ENCODE peak calls at places on chromosomes 2 and 18, in four cellular contexts. One of them, this sample, is unnamed.

GRCh38 chr2:179020156-179020750 is 29.7 kb downstream of the CCDC141 start:
- DNase-seq in brain microvascular endothelial cell: no peak
- DNase-seq in kidney epithelial cell: no peak
- DNase-seq in left ventricle myocardium inferior: no peak
- DNase-seq in this sample: no peak

GRCh38 chr2:236711440-236711839 is 141.8 kb downstream of the ACKR3 start:
- DNase-seq in brain microvascular endothelial cell: no peak
- DNase-seq in kidney epithelial cell: no peak
- DNase-seq in left ventricle myocardium inferior: no peak
- DNase-seq in this sample: no peak

GRCh38 chr2:152942940-152943440 is 224.6 kb downstream of the ARL6IP6 start:
- DNase-seq in left ventricle myocardium inferior: no peak
- DNase-seq in kidney epithelial cell: no peak
- DNase-seq in brain microvascular endothelial cell: no peak
- DNase-seq in this sample: no peak

GRCh38 chr2:160261731-160262130 is 61.7 kb upstream of the ITGB6 start:
- DNase-seq in brain microvascular endothelial cell: no peak
- DNase-seq in kidney epithelial cell: no peak
- DNase-seq in left ventricle myocardium inferior: no peak
- DNase-seq in this sample: no peak

GRCh38 chr2:68936889-68937288 is 15.8 kb downstream of the GKN2 start:
- DNase-seq in left ventricle myocardium inferior: no peak
- DNase-seq in kidney epithelial cell: no peak
- DNase-seq in brain microvascular endothelial cell: no peak
- DNase-seq in this sample: no peak

GRCh38 chr2:233121856-233122255 is 61.7 kb downstream of the INPP5D start:
- DNase-seq in left ventricle myocardium inferior: no peak
- DNase-seq in brain microvascular endothelial cell: no peak
- DNase-seq in kidney epithelial cell: no peak
- DNase-seq in this sample: no peak

GRCh38 chr18:48926420-48926857 is 24.3 kb downstream of the SMAD7 start:
- DNase-seq in kidney epithelial cell: no peak
- DNase-seq in left ventricle myocardium inferior: no peak
- DNase-seq in brain microvascular endothelial cell: no peak
- DNase-seq in this sample: peak

GRCh38 chr2:226466589-226466988 is 333.0 kb downstream of the IRS1 start:
- DNase-seq in kidney epithelial cell: no peak
- DNase-seq in left ventricle myocardium inferior: no peak
- DNase-seq in brain microvascular endothelial cell: no peak
- DNase-seq in this sample: no peak

GRCh38 chr2:12861344-12861942 is 144.7 kb downstream of the TRIB2 start:
- DNase-seq in left ventricle myocardium inferior: no peak
- DNase-seq in kidney epithelial cell: no peak
- DNase-seq in brain microvascular endothelial cell: peak
- DNase-seq in this sample: no peak

GRCh38 chr2:107402330-107402729 is 424.4 kb upstream of the RGPD4 start:
- DNase-seq in kidney epithelial cell: no peak
- DNase-seq in left ventricle myocardium inferior: no peak
- DNase-seq in brain microvascular endothelial cell: no peak
- DNase-seq in this sample: no peak

GRCh38 chr2:236250286-236250685 is 13.9 kb downstream of the ASB18 start:
- DNase-seq in left ventricle myocardium inferior: no peak
- DNase-seq in kidney epithelial cell: no peak
- DNase-seq in brain microvascular endothelial cell: no peak
- DNase-seq in this sample: no peak

GRCh38 chr2:55099878-55100820 is 49.9 kb upstream of the RTN4 start:
- DNase-seq in kidney epithelial cell: no peak
- DNase-seq in brain microvascular endothelial cell: peak
- DNase-seq in left ventricle myocardium inferior: no peak
- DNase-seq in this sample: no peak

GRCh38 chr2:48249631-48250473 is 280.1 kb upstream of the STON1 start:
- DNase-seq in left ventricle myocardium inferior: no peak
- DNase-seq in kidney epithelial cell: no peak
- DNase-seq in brain microvascular endothelial cell: no peak
- DNase-seq in this sample: no peak

GRCh38 chr18:9751371-9752031 is 43.4 kb downstream of the RAB31 start:
- DNase-seq in left ventricle myocardium inferior: no peak
- DNase-seq in kidney epithelial cell: no peak
- DNase-seq in brain microvascular endothelial cell: no peak
- DNase-seq in this sample: no peak

GRCh38 chr2:235170016-235170415 is 218.2 kb downstream of the SH3BP4 start:
- DNase-seq in left ventricle myocardium inferior: no peak
- DNase-seq in kidney epithelial cell: no peak
- DNase-seq in brain microvascular endothelial cell: peak
- DNase-seq in this sample: no peak

GRCh38 chr2:235165631-235166030 is 213.8 kb downstream of the SH3BP4 start:
- DNase-seq in kidney epithelial cell: no peak
- DNase-seq in brain microvascular endothelial cell: no peak
- DNase-seq in left ventricle myocardium inferior: no peak
- DNase-seq in this sample: no peak

GRCh38 chr2:235171511-235172130 is 219.8 kb downstream of the SH3BP4 start:
- DNase-seq in kidney epithelial cell: no peak
- DNase-seq in left ventricle myocardium inferior: no peak
- DNase-seq in brain microvascular endothelial cell: peak
- DNase-seq in this sample: no peak

GRCh38 chr2:235168174-235168979 is 216.6 kb downstream of the SH3BP4 start:
- DNase-seq in left ventricle myocardium inferior: no peak
- DNase-seq in brain microvascular endothelial cell: no peak
- DNase-seq in kidney epithelial cell: no peak
- DNase-seq in this sample: peak

DNA sequence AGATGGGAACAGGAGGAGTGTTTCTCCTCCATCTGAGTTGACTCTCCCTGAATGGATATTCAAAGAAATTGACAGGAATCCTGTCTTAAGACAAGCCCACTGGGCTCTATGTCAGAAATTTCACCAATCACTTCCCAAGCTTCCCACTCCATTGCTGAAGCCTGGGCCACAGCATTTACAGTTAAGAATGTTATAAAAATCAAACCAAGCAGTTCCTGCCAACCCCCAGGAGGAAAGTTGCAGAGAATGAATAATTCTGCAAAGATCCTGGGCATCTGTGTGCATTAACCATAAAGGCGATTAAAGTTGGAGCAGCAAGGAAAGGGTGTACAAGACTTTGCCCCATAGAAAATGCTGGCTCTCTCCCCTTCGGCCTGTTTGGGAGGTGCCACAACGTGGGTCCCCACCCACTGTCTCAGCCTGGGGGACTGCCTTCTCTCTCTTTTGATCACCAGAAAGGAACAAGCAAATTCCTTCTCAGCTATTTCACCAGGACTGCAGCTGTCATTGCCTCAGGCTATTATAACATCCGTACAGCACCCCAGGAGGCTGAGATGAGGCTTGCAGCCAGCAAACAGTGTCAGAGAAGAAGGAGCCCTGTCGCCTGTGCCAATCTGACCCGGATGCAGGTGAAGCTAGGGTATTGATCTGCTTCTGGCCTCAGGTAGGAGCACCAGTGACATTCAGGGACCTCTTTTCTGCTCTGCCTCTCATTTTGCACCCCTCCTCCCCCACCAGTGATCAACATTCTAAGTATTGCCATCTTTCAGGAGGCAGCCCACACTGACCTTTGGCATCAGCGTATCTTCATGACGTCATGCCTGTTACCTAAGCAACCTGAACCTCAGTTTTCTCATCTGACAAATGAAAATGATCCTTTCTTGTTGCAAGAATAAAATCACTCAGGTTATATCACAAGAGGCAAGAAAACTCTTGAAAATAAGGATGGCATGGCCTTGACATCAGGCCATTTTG is 219.0 kb downstream of the SH3BP4 start:
- DNase-seq in left ventricle myocardium inferior: no peak
- DNase-seq in brain microvascular endothelial cell: peak
- DNase-seq in kidney epithelial cell: peak
- DNase-seq in this sample: peak
- TF ChIP-seq CTCF in left ventricle myocardium inferior: peak
- TF ChIP-seq CTCF in brain microvascular endothelial cell: peak
- TF ChIP-seq CTCF in kidney epithelial cell: peak
- TF ChIP-seq CTCF in this sample: no peak

GRCh38 chr2:132668189-132668833 is 1.7 kb downstream of the LYPD1 start:
- DNase-seq in left ventricle myocardium inferior: no peak
- DNase-seq in kidney epithelial cell: no peak
- DNase-seq in brain microvascular endothelial cell: peak
- DNase-seq in this sample: no peak
- TF ChIP-seq CTCF in left ventricle myocardium inferior: peak
- TF ChIP-seq CTCF in kidney epithelial cell: peak
- TF ChIP-seq CTCF in brain microvascular endothelial cell: peak
- TF ChIP-seq CTCF in this sample: no peak

GRCh38 chr2:176445831-176446433 is 176.7 kb downstream of the MTX2 start:
- DNase-seq in brain microvascular endothelial cell: peak
- DNase-seq in left ventricle myocardium inferior: no peak
- DNase-seq in kidney epithelial cell: peak
- DNase-seq in this sample: no peak
- TF ChIP-seq CTCF in brain microvascular endothelial cell: peak
- TF ChIP-seq CTCF in left ventricle myocardium inferior: no peak
- TF ChIP-seq CTCF in kidney epithelial cell: no peak
- TF ChIP-seq CTCF in this sample: no peak

DNA sequence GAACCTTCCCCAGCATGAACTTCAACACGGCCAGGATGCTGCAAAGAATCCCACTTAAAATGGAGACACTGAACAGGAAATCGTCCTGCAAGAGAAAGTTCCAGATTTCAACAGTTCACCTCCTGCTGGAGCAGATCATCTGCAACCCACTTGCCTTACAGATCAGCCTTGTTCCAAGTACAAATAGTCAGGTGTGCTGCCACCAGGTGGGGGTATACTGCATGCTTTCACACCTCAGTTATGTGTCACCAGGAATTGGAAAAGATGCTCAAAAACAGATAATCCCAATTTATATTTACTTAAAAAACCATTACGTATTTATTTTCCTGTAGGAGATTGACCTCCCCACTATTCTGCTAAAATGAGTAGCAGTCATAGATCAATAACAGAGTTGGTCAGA is 212.3 kb downstream of the MGAT5 start:
- DNase-seq in left ventricle myocardium inferior: no peak
- DNase-seq in kidney epithelial cell: no peak
- DNase-seq in brain microvascular endothelial cell: no peak
- DNase-seq in this sample: no peak
- TF ChIP-seq CTCF in left ventricle myocardium inferior: peak
- TF ChIP-seq CTCF in kidney epithelial cell: peak
- TF ChIP-seq CTCF in brain microvascular endothelial cell: peak
- TF ChIP-seq CTCF in this sample: no peak

DNA sequence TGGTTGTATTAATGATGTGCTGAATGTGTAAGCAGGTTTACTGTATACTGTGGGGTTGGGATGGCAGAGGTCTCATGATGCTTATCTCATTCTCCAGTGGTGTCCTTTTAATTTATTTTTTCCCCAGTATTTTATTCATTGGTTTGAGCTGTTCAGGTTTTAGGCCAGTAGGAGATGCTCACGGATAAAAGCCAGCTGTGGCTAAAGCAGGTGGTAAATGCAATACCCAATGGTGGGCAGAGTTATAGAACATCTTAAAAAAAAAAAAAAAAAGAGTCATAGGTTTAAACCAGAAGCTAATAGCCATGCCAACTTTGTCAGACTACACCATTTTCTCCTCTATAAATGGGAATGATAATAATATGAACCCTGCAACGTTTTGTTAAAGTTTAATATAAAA is 57.8 kb upstream of the NEUROD1 start:
- DNase-seq in left ventricle myocardium inferior: no peak
- DNase-seq in brain microvascular endothelial cell: peak
- DNase-seq in kidney epithelial cell: no peak
- DNase-seq in this sample: no peak
- TF ChIP-seq CTCF in left ventricle myocardium inferior: no peak
- TF ChIP-seq CTCF in brain microvascular endothelial cell: peak
- TF ChIP-seq CTCF in kidney epithelial cell: peak
- TF ChIP-seq CTCF in this sample: no peak

GRCh38 chr2:15367715-15368114 is 193.4 kb downstream of the NBAS start:
- DNase-seq in kidney epithelial cell: no peak
- DNase-seq in brain microvascular endothelial cell: no peak
- DNase-seq in left ventricle myocardium inferior: no peak
- DNase-seq in this sample: no peak
- TF ChIP-seq CTCF in kidney epithelial cell: no peak
- TF ChIP-seq CTCF in brain microvascular endothelial cell: no peak
- TF ChIP-seq CTCF in left ventricle myocardium inferior: no peak
- TF ChIP-seq CTCF in this sample: no peak

DNA sequence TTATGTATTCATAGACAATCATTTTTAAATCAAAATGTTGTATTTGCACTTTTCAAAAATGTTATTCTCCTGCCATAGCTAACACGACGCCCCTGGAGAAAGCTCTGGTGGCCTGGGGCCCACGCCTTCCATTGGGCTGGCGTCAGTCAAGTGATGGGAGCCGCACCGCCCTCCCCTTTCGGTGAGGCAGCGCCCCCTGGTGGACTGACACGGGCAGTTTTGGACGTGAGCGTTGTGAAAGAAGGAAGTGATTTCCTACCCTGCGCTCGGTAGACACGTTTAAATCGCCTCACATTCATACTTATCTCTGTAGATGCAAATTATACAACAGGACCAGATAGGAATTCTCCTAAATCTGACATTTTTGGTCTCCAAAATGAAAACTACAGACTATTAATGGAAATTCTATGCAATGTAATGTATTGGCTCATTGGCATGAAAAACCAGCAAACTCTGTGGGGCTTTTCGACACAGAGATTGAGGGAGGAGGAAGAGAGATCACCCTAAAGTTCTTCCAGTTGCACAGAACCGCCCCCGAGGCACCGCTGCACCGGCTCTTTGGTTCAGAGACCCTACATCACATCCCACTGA is 326.2 kb upstream of the SOX11 start:
- DNase-seq in brain microvascular endothelial cell: peak
- DNase-seq in left ventricle myocardium inferior: peak
- DNase-seq in kidney epithelial cell: peak
- DNase-seq in this sample: peak
- TF ChIP-seq CTCF in brain microvascular endothelial cell: peak
- TF ChIP-seq CTCF in left ventricle myocardium inferior: peak
- TF ChIP-seq CTCF in kidney epithelial cell: peak
- TF ChIP-seq CTCF in this sample: peak

GRCh38 chr2:167843203-167843602 is 404.2 kb downstream of the STK39 start:
- DNase-seq in kidney epithelial cell: no peak
- DNase-seq in left ventricle myocardium inferior: no peak
- DNase-seq in brain microvascular endothelial cell: no peak
- DNase-seq in this sample: no peak
- TF ChIP-seq CTCF in kidney epithelial cell: no peak
- TF ChIP-seq CTCF in left ventricle myocardium inferior: no peak
- TF ChIP-seq CTCF in brain microvascular endothelial cell: no peak
- TF ChIP-seq CTCF in this sample: no peak

GRCh38 chr2:75311993-75312392 is 112.7 kb upstream of the TACR1 start:
- DNase-seq in left ventricle myocardium inferior: no peak
- DNase-seq in kidney epithelial cell: no peak
- DNase-seq in brain microvascular endothelial cell: no peak
- DNase-seq in this sample: no peak
- TF ChIP-seq CTCF in left ventricle myocardium inferior: no peak
- TF ChIP-seq CTCF in kidney epithelial cell: peak
- TF ChIP-seq CTCF in brain microvascular endothelial cell: peak
- TF ChIP-seq CTCF in this sample: no peak